ENCODE peak calls at places on chromosomes 4 and X, in four cellular contexts. W, P, L and J are unnamed samples.

GRCh38 chr4:87949961-87950360 is 25.6 kb upstream of the SPP1 start:
- DNase-seq in L (peak), W (peak), P (no peak), J (no peak)

GRCh38 chr4:107834241-107834856 is 9.6 kb downstream of the SGMS2 start:
- DNase-seq in L (no peak), W (no peak), P (peak), J (no peak)

GRCh38 chr4:68864438-68865177 is 48.8 kb downstream of the UGT2B10 start:
- DNase-seq in W (no peak), P (no peak), L (no peak), J (no peak)

GRCh38 chr4:79788884-79789283 is 284.1 kb downstream of the ANTXR2 start:
- DNase-seq in L (no peak), W (no peak), P (peak), J (no peak)

GRCh38 chr4:14566518-14566917 is 435.8 kb upstream of the CPEB2 start:
- DNase-seq in W (peak), L (peak), P (no peak), J (no peak)

GRCh38 chrX:10514891-10515290 is 105.5 kb downstream of the MID1 start:
- DNase-seq in P (no peak), L (peak), W (no peak), J (no peak)

GRCh38 chr4:704198-704891 is 1.3 kb upstream of the PCGF3 start:
- DNase-seq in W (no peak), L (no peak), P (no peak), J (no peak)

GRCh38 chr4:47744253-47744652 is 93.6 kb downstream of the CORIN start:
- DNase-seq in L (no peak), P (no peak), W (no peak), J (no peak)

GRCh38 chrX:150007356-150007755 is 69.1 kb upstream of the EOLA2 start:
- DNase-seq in L (no peak), P (no peak), W (no peak), J (no peak)

GRCh38 chr4:109440948-109441347 is 7.3 kb downstream of the SEC24B start:
- DNase-seq in P (no peak), W (no peak), L (no peak), J (no peak)

GRCh38 chr4:61532324-61532723 is 332.2 kb downstream of the ADGRL3 start:
- DNase-seq in L (peak), P (no peak), W (no peak), J (no peak)

GRCh38 chrX:14080031-14080430 is 50.3 kb upstream of the GEMIN8 start:
- DNase-seq in W (no peak), L (no peak), P (no peak), J (no peak)

GRCh38 chrX:590666-591065 is 39.9 kb upstream of the SHOX start:
- DNase-seq in L (no peak), P (no peak), W (no peak), J (no peak)

GRCh38 chr4:10102981-10103330 is 13.6 kb downstream of the WDR1 start:
- DNase-seq in W (no peak), P (no peak), L (no peak), J (no peak)

GRCh38 chr4:182880387-182881356 is 36.5 kb downstream of the DCTD start:
- DNase-seq in L (peak), P (no peak), W (no peak), J (no peak)

GRCh38 chr4:182862166-182862875 is 54.9 kb downstream of the DCTD start:
- DNase-seq in P (peak), W (no peak), L (no peak), J (no peak)

GRCh38 chr4:79964020-79964714 is 108.9 kb downstream of the ANTXR2 start:
- DNase-seq in P (no peak), L (no peak), W (no peak), J (no peak)

GRCh38 chr4:86218721-86219481 is 141.0 kb downstream of the MAPK10 start:
- DNase-seq in L (peak), W (peak), P (no peak), J (no peak)

GRCh38 chr4:10962246-10962645 is 277.7 kb upstream of the CLNK start:
- DNase-seq in P (no peak), W (no peak), L (no peak), J (no peak)

GRCh38 chrX:72094894-72095293 is 36.8 kb downstream of the RTL5 start:
- DNase-seq in P (peak), L (peak), W (peak), J (no peak)

GRCh38 chr4:130031858-130032257 is 935.9 kb downstream of the C4orf33 start:
- DNase-seq in L (no peak), W (no peak), P (no peak), J (no peak)

GRCh38 chr4:39308576-39308975 is 57.6 kb downstream of the RFC1 start:
- DNase-seq in L (no peak), P (no peak), W (no peak), J (no peak)

GRCh38 chr4:121253961-121254360 is 89.8 kb upstream of the TNIP3 start:
- DNase-seq in P (no peak), L (no peak), W (no peak), J (no peak)

GRCh38 chr4:101418055-101418454 is 70.7 kb upstream of the PPP3CA start:
- DNase-seq in P (no peak), L (no peak), W (no peak), J (no peak)

GRCh38 chrX:107673933-107674479 is 45.7 kb downstream of the PRPS1 start:
- DNase-seq in L (no peak), P (no peak), W (peak), J (peak)

GRCh38 chr4:108555701-108556100 is 64.7 kb upstream of the RPL34 start:
- DNase-seq in P (no peak), L (no peak), W (no peak), J (no peak)

GRCh38 chr4:54542119-54542438 is 115.7 kb upstream of the KIT start:
- DNase-seq in L (no peak), W (peak), P (no peak), J (no peak)

GRCh38 chr4:52643846-52644245 is 15.3 kb downstream of the USP46 start:
- DNase-seq in P (no peak), L (peak), W (peak), J (no peak)

GRCh38 chrX:49176421-49177326 is 5.0 kb downstream of the PLP2 start:
- DNase-seq in P (no peak), W (no peak), L (no peak), J (no peak)

GRCh38 chr4:154838694-154839093 is 57.6 kb downstream of the RBM46 start:
- DNase-seq in W (no peak), P (no peak), L (no peak), J (no peak)

GRCh38 chrX:66042307-66043077 is 2.6 kb upstream of the VSIG4 start:
- DNase-seq in W (no peak), P (no peak), L (no peak), J (no peak)

GRCh38 chrX:73468376-73468775 is 21.5 kb downstream of the CDX4 start:
- DNase-seq in P (peak), L (no peak), W (no peak), J (no peak)
- H3K27ac ChIP-seq in P (no peak), L (no peak), W (no peak), J (no peak)

GRCh38 chr4:98611649-98612317 is 46.6 kb downstream of the TSPAN5 start:
- DNase-seq in W (no peak), P (peak), L (no peak), J (no peak)
- H3K27ac ChIP-seq in W (no peak), P (no peak), L (no peak), J (peak)

DNA sequence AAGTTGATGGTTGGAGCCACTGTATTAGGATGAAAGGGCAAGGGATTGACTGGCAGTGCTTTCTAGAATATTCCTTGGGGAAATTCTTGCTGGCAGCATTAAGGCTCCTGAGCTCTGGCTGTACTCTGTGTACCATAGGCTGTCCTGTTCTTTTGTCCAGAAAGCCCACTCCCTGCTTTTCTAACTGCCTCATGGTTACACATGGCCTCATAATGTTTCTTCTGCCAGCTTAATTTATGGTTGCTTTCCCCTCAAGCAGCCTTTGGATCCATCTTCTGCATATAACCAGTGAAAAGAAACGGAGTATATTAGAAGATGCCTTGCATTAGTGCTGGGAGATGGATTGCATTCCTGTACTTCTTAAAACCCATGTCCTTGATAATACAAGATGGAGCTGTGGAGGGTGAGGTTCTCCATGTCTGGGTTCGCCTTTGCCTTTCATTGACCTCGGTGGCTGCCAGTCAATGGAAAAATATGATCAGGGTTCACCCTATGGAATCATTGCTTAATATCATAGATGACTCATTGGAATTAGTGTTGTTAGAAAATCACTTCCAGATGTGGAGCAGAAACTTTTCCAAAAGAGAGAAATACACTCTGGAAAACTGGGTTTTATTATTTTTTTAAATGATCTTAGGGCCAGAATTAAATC is 24.7 kb downstream of the DOCK11 start:
- DNase-seq in L (peak), W (peak), P (no peak), J (no peak)
- H3K27ac ChIP-seq in L (peak), W (peak), P (no peak), J (peak)

GRCh38 chrX:132119821-132120220 is 8.0 kb downstream of the FRMD7 start:
- DNase-seq in L (no peak), W (no peak), P (peak), J (no peak)
- H3K27ac ChIP-seq in L (no peak), W (no peak), P (no peak), J (no peak)